ENCODE peak calls at places on chromosomes 1 and 21, in six cellular contexts. R, V, N, S, Y and W are unnamed samples.

GRCh38 chr1:12177156-12177998 is 10.6 kb downstream of the TNFRSF1B start:
- DNase-seq in R (no peak), V (no peak), N (no peak), S (no peak), Y (no peak), W (no peak)

GRCh38 chr1:9960705-9961562 is 17.7 kb downstream of the NMNAT1 start:
- DNase-seq in R (no peak), V (no peak), N (peak; percentile 19), S (peak; percentile 22), Y (no peak), W (no peak)

GRCh38 chr1:39405358-39405757 is 86.1 kb upstream of the BMP8A start:
- DNase-seq in R (no peak), V (no peak), N (peak; percentile 72), S (peak; percentile 40), Y (no peak), W (no peak)

GRCh38 chr1:201332021-201332420 is 45.5 kb downstream of the TNNT2 start:
- DNase-seq in R (no peak), V (no peak), N (no peak), S (no peak), Y (no peak), W (no peak)

GRCh38 chr1:248229360-248229908 is 1.8 kb upstream of the OR2M4 start:
- DNase-seq in R (no peak), V (no peak), N (no peak), S (no peak), Y (no peak), W (no peak)

GRCh38 chr1:27556781-27557595 is 47.0 kb downstream of the AHDC1 start:
- DNase-seq in R (peak; percentile 97), V (peak; percentile 96), N (peak; percentile 98), S (peak; percentile 95), Y (no peak), W (peak; percentile 84)

GRCh38 chr1:104636581-104636980 is 886.9 kb downstream of the AMY1C start:
- DNase-seq in R (no peak), V (no peak), N (peak; percentile 4), S (no peak), Y (no peak), W (no peak)

GRCh38 chr1:179129702-179130473 is 48.0 kb downstream of the TOR3A start:
- DNase-seq in R (no peak), V (no peak), N (no peak), S (peak; percentile 45), Y (no peak), W (no peak)

GRCh38 chr1:151175910-151176309 is at the start of gene TMOD4:
- DNase-seq in R (no peak), V (no peak), N (peak; percentile 55), S (peak; percentile 37), Y (no peak), W (no peak)

GRCh38 chr1:10716840-10717239 is 79.6 kb downstream of the CASZ1 start:
- DNase-seq in R (no peak), V (no peak), N (no peak), S (no peak), Y (no peak), W (no peak)

GRCh38 chr1:56645663-56646330 is 683 bp downstream of the PRKAA2 start:
- DNase-seq in R (no peak), V (no peak), N (peak; percentile 51), S (peak; percentile 8), Y (peak; percentile 53), W (no peak)

GRCh38 chr1:89910780-89911179 is 84.1 kb upstream of the ZNF326 start:
- DNase-seq in R (no peak), V (no peak), N (peak; percentile 59), S (peak; percentile 78), Y (no peak), W (no peak)

GRCh38 chr1:183810756-183811155 is 5.8 kb downstream of the RGL1 start:
- DNase-seq in R (no peak), V (no peak), N (peak; percentile 51), S (no peak), Y (no peak), W (no peak)

GRCh38 chr21:42597487-42598158 is 55.8 kb upstream of the PDE9A start:
- DNase-seq in R (no peak), V (no peak), N (no peak), S (no peak), Y (no peak), W (no peak)

GRCh38 chr1:67684526-67685066 is 405 bp upstream of the GADD45A start:
- DNase-seq in R (no peak), V (no peak), N (no peak), S (no peak), Y (no peak), W (no peak)

GRCh38 chr1:229447809-229448252 is 13.9 kb upstream of the ACTA1 start:
- DNase-seq in R (no peak), V (no peak), N (no peak), S (no peak), Y (no peak), W (no peak)

GRCh38 chr21:33657124-33657842 is 15.0 kb downstream of the ITSN1 start:
- DNase-seq in R (peak; percentile 22), V (no peak), N (peak; percentile 24), S (peak; percentile 25), Y (no peak), W (no peak)

GRCh38 chr1:119924948-119925898 is 28.9 kb upstream of the ADAM30 start:
- DNase-seq in R (no peak), V (no peak), N (no peak), S (no peak), Y (no peak), W (no peak)

GRCh38 chr1:75732703-75733102 is 8.2 kb downstream of the ACADM start:
- DNase-seq in R (no peak), V (no peak), N (no peak), S (no peak), Y (no peak), W (no peak)

GRCh38 chr21:42376338-42376982 is 10.1 kb upstream of the TFF1 start:
- DNase-seq in R (peak; percentile 43), V (peak; percentile 14), N (no peak), S (no peak), Y (no peak), W (no peak)

GRCh38 chr1:31412732-31413404 is at the start of gene SERINC2:
- DNase-seq in R (peak; percentile 52), V (no peak), N (peak; percentile 60), S (no peak), Y (no peak), W (no peak)

GRCh38 chr21:40176732-40177131 is 309.5 kb downstream of the PCP4 start:
- DNase-seq in R (peak; percentile 14), V (no peak), N (no peak), S (no peak), Y (no peak), W (no peak)

GRCh38 chr1:40256401-40257084 is 1.5 kb upstream of the ZMPSTE24 start:
- DNase-seq in R (no peak), V (no peak), N (no peak), S (no peak), Y (no peak), W (no peak)

GRCh38 chr1:46547481-46548383 is 3.7 kb downstream of the KNCN start:
- DNase-seq in R (peak; percentile 29), V (no peak), N (peak; percentile 70), S (peak; percentile 60), Y (no peak), W (no peak)

GRCh38 chr1:181391297-181391905 is 91.9 kb upstream of the CACNA1E start:
- DNase-seq in R (no peak), V (no peak), N (no peak), S (no peak), Y (no peak), W (no peak)

GRCh38 chr1:246052603-246053002 is 454.5 kb downstream of the SMYD3 start:
- DNase-seq in R (no peak), V (no peak), N (no peak), S (no peak), Y (no peak), W (no peak)

GRCh38 chr1:31122779-31123178 is 57.3 kb upstream of the PUM1 start:
- DNase-seq in R (peak; percentile 13), V (no peak), N (no peak), S (peak; percentile 26), Y (no peak), W (no peak)

GRCh38 chr1:110151175-110151715 is 951 bp downstream of the SLC6A17 start:
- DNase-seq in R (no peak), V (no peak), N (peak; percentile 28), S (no peak), Y (no peak), W (no peak)

GRCh38 chr1:110150330-110151174 is at the start of gene SLC6A17:
- DNase-seq in R (no peak), V (no peak), N (peak; percentile 83), S (peak; percentile 17), Y (peak; percentile 81), W (no peak)

GRCh38 chr1:110152133-110152785 is 2.0 kb downstream of the SLC6A17 start:
- DNase-seq in R (no peak), V (no peak), N (peak; percentile 58), S (no peak), Y (no peak), W (no peak)

GRCh38 chr1:110153407-110153950 is 3.2 kb downstream of the SLC6A17 start:
- DNase-seq in R (no peak), V (no peak), N (no peak), S (no peak), Y (no peak), W (no peak)

GRCh38 chr1:110148961-110149360 is 1.3 kb upstream of the SLC6A17 start:
- DNase-seq in R (no peak), V (no peak), N (peak; percentile 44), S (no peak), Y (no peak), W (no peak)
- TF ChIP-seq CTCF in R (no peak), V (no peak), N (peak; percentile 30), S (peak; percentile 17), Y (peak; percentile 7), W (peak; percentile 43)

DNA sequence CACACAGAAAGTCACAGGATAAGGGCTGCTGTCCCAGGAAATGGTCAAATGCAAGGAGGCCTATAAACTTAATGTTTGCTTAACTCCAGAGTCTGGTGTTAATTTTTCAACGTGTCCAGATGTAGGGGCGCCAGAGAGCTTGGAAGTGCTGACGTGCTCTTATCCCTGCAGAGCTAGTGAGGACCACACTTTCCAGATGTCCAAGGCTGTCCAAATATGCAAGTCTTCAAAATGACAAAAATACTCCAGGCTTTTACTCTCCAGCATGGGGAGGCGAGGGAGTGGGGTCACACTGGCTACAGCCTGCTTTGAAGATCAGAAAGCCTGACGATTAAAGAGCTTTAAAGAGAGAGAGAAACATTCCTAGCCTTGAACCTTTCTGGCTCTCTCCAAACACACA is 57.6 kb downstream of the ABCA4 start:
- DNase-seq in R (peak; percentile 63), V (peak; percentile 84), N (peak; percentile 79), S (peak; percentile 82), Y (no peak), W (no peak)
- TF ChIP-seq CTCF in R (peak; percentile 22), V (peak; percentile 61), N (peak; percentile 25), S (peak; percentile 61), Y (peak; percentile 17), W (peak; percentile 63)

GRCh38 chr1:223738465-223739365 is 26.4 kb downstream of the CAPN2 start:
- DNase-seq in R (peak; percentile 69), V (no peak), N (no peak), S (no peak), Y (peak; percentile 27), W (no peak)
- TF ChIP-seq CTCF in R (no peak), V (no peak), N (no peak), S (no peak), Y (no peak), W (no peak)

DNA sequence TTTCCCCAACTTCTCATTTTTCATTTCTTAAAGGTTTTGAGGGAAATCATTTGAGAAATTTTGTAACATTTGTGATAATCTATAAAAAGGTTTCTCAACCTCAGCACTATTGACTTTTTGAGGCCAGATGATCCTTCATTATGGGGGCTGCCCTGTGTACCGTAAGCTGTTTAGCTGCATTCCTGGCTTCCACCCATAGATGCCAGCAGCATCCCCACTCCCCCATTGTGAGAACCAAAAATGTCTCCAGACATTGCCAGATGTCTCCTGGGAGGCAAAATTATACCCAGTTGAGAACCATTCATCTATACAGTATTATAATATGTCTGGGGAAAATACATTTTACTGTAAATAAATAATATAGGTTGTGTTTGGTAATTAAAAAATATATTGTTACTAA is 146.0 kb downstream of the PBX1 start:
- DNase-seq in R (no peak), V (no peak), N (peak; percentile 22), S (no peak), Y (no peak), W (no peak)
- TF ChIP-seq CTCF in R (no peak), V (peak; percentile 13), N (no peak), S (peak; percentile 21), Y (peak; percentile 14), W (peak; percentile 60)